ENCODE peak calls at places on chromosomes 16 and 17, in eight cellular contexts. H, F, V, N, A, S, Y and X are unnamed samples.

GRCh38 chr16:23847251-23847650 is 11.5 kb downstream of the PRKCB start:
- ATAC-seq in V (no peak), A (no peak), Y (no peak), F (no peak), N (no peak), H (no peak), S (no peak), X (no peak)

GRCh38 chr17:10172241-10172741 is 26.1 kb downstream of the GAS7 start:
- ATAC-seq in N (no peak), Y (peak), V (no peak), A (peak), S (no peak), H (no peak), F (no peak), X (no peak)

GRCh38 chr16:7497667-7498066 is 165.0 kb downstream of the RBFOX1 start:
- ATAC-seq in N (no peak), F (no peak), S (no peak), A (no peak), H (no peak), Y (no peak), V (no peak), X (no peak)

GRCh38 chr17:32533296-32533695 is 46.5 kb downstream of the CDK5R1 start:
- ATAC-seq in S (no peak), F (no peak), Y (no peak), A (no peak), H (no peak), N (no peak), V (no peak), X (no peak)

GRCh38 chr17:35051579-35052239 is 11.8 kb downstream of the RFFL start:
- ATAC-seq in H (peak), F (no peak), S (no peak), N (no peak), A (peak), V (no peak), Y (peak), X (no peak)

GRCh38 chr17:81710514-81711308 is 1.4 kb upstream of the SLC25A10 start:
- ATAC-seq in Y (no peak), S (no peak), A (no peak), H (no peak), F (peak), V (no peak), N (peak), X (no peak)

GRCh38 chr16:49542391-49542891 is 168.8 kb downstream of the C16orf78 start:
- ATAC-seq in N (no peak), Y (no peak), F (no peak), V (no peak), A (no peak), S (no peak), H (no peak), X (peak)

GRCh38 chr17:7803981-7804380 is 30.0 kb upstream of the KDM6B start:
- ATAC-seq in V (no peak), A (no peak), N (peak), H (no peak), Y (no peak), S (peak), F (no peak), X (no peak)

GRCh38 chr17:50828508-50829170 is 6.7 kb upstream of the WFIKKN2 start:
- ATAC-seq in Y (no peak), S (no peak), H (no peak), A (peak), F (no peak), V (no peak), N (peak), X (no peak)

GRCh38 chr17:7493941-7494340 is 9.8 kb downstream of the POLR2A start:
- ATAC-seq in S (no peak), F (no peak), N (no peak), A (no peak), H (no peak), V (no peak), Y (no peak), X (no peak)

GRCh38 chr17:81665205-81666091 is 957 bp downstream of the OXLD1 start:
- ATAC-seq in V (peak), Y (peak), N (peak), H (peak), F (peak), S (peak), A (peak), X (no peak)

GRCh38 chr16:88936913-88937666 is 39.9 kb downstream of the CBFA2T3 start:
- ATAC-seq in F (no peak), S (no peak), H (no peak), N (no peak), V (no peak), A (no peak), Y (no peak), X (no peak)

GRCh38 chr16:73066927-73067670 is 19.2 kb upstream of the ZFHX3 start:
- ATAC-seq in V (no peak), Y (no peak), A (no peak), S (peak), H (no peak), F (no peak), N (peak), X (no peak)